ENCODE peak calls at places on chromosomes 4 and X, in ten cellular contexts. O, W, Z, Y, X, V, S, B, K and F are unnamed samples.

GRCh38 chrX:153865685-153866084 is 20.3 kb downstream of the L1CAM start:
- DNase-seq in B (no peak), V (no peak), S (no peak), Y (no peak), K (no peak), X (no peak), W (no peak), O (no peak), Z (no peak), F (no peak)

GRCh38 chr4:54588404-54588803 is 69.4 kb upstream of the KIT start:
- DNase-seq in B (peak), S (no peak), W (no peak), O (no peak), K (no peak), X (no peak), Y (no peak), Z (no peak), V (no peak), F (no peak)

GRCh38 chr4:111454961-111455360 is 690.3 kb upstream of the FAM241A start:
- DNase-seq in X (no peak), V (no peak), S (no peak), Z (no peak), B (no peak), O (no peak), W (no peak), Y (peak), K (no peak), F (no peak)

GRCh38 chrX:78555401-78555980 is 103.6 kb downstream of the RTL3 start:
- DNase-seq in Z (no peak), V (no peak), Y (no peak), X (peak), B (no peak), S (no peak), W (no peak), K (no peak), O (no peak), F (no peak)

GRCh38 chrX:23008431-23009099 is 8.8 kb downstream of the DDX53 start:
- DNase-seq in Z (no peak), X (peak), V (no peak), O (no peak), B (peak), W (peak), Y (peak), S (no peak), K (no peak), F (no peak)

GRCh38 chrX:16897445-16897844 is 27.3 kb upstream of the RBBP7 start:
- DNase-seq in O (no peak), V (no peak), W (no peak), Y (peak), S (no peak), X (peak), B (no peak), K (no peak), Z (no peak), F (no peak)

GRCh38 chrX:122943918-122944317 is 240.2 kb upstream of the GRIA3 start:
- DNase-seq in K (no peak), X (peak), W (no peak), Z (no peak), S (no peak), O (no peak), B (no peak), Y (no peak), V (no peak), F (no peak)

GRCh38 chrX:50853399-50853798 is 39.4 kb upstream of the SHROOM4 start:
- DNase-seq in X (no peak), V (no peak), B (no peak), S (no peak), W (no peak), K (no peak), Y (no peak), O (peak), Z (no peak), F (no peak)

GRCh38 chr4:143514432-143514831 is 930 bp downstream of the SMARCA5 start:
- DNase-seq in B (peak), S (peak), Z (peak), Y (peak), O (peak), W (peak), V (peak), K (peak), X (peak), F (no peak)

GRCh38 chr4:139950568-139950967 is 203.4 kb downstream of the MAML3 start:
- DNase-seq in O (no peak), S (no peak), Y (no peak), W (no peak), Z (peak), K (no peak), B (no peak), V (no peak), X (no peak), F (no peak)

GRCh38 chr4:75920327-75920726 is 18.1 kb upstream of the PPEF2 start:
- DNase-seq in W (no peak), X (no peak), K (no peak), S (no peak), Y (no peak), V (no peak), B (no peak), O (no peak), Z (no peak), F (no peak)